ENCODE peak calls at places on chromosome 15, in eight cellular contexts. X, V, Z, K, U, F, C and O are unnamed samples.

GRCh38 chr15:90106522-90107117 is 4.4 kb upstream of the IDH2 start:
- DNase-seq in K (no peak), V (no peak), C (no peak), Z (peak; percentile 55), X (peak; percentile 62), U (no peak), F (peak; percentile 83), O (no peak)

GRCh38 chr15:91947370-91947769 is 93.9 kb downstream of the SLCO3A1 start:
- DNase-seq in C (no peak), F (no peak), X (no peak), K (no peak), Z (no peak), V (no peak), U (no peak), O (no peak)

GRCh38 chr15:57090460-57090859 is 172.0 kb downstream of the TCF12 start:
- DNase-seq in K (no peak), U (no peak), X (no peak), F (no peak), Z (no peak), C (no peak), V (no peak), O (no peak)

GRCh38 chr15:98232761-98233160 is 272.3 kb downstream of the ARRDC4 start:
- DNase-seq in V (no peak), U (no peak), C (no peak), K (no peak), X (no peak), F (no peak), Z (no peak), O (no peak)

GRCh38 chr15:31402003-31402402 is 75.4 kb downstream of the KLF13 start:
- DNase-seq in C (no peak), U (no peak), V (no peak), X (no peak), K (no peak), F (no peak), Z (no peak), O (no peak)

GRCh38 chr15:35254052-35254451 is 169.0 kb upstream of the NANOGP8 start:
- DNase-seq in C (no peak), F (no peak), V (no peak), X (no peak), Z (no peak), K (no peak), U (no peak), O (no peak)

GRCh38 chr15:62052714-62053113 is 7.5 kb downstream of the VPS13C start:
- DNase-seq in X (no peak), K (no peak), Z (no peak), F (no peak), U (no peak), V (no peak), C (no peak), O (no peak)

GRCh38 chr15:99117111-99117510 is 12.2 kb downstream of the SYNM start:
- DNase-seq in V (no peak), C (no peak), K (no peak), X (no peak), Z (no peak), F (no peak), U (no peak), O (no peak)

GRCh38 chr15:31263751-31264533 is 62.7 kb upstream of the KLF13 start:
- DNase-seq in Z (no peak), C (peak; percentile 81), F (no peak), U (no peak), X (peak; percentile 65), V (peak; percentile 70), K (no peak), O (no peak)

GRCh38 chr15:34721802-34722795 is 32.7 kb downstream of the GJD2 start:
- DNase-seq in K (peak; percentile 37), Z (peak; percentile 30), F (peak; percentile 87), C (no peak), V (no peak), X (peak; percentile 55), U (peak; percentile 12), O (peak; percentile 20)

GRCh38 chr15:80019168-80019745 is 40.2 kb upstream of the ZFAND6 start:
- DNase-seq in V (no peak), U (no peak), K (no peak), Z (no peak), C (no peak), X (no peak), F (no peak), O (no peak)

GRCh38 chr15:100923902-100924301 is 4.7 kb downstream of the LRRK1 start:
- DNase-seq in Z (no peak), X (no peak), C (no peak), V (no peak), U (no peak), K (no peak), F (no peak), O (no peak)

GRCh38 chr15:45669422-45669821 is 34.6 kb downstream of the SQOR start:
- DNase-seq in C (no peak), U (no peak), X (no peak), K (no peak), Z (no peak), F (no peak), V (no peak), O (no peak)

GRCh38 chr15:90145761-90146160 is 43.5 kb upstream of the IDH2 start:
- DNase-seq in V (no peak), X (no peak), F (no peak), Z (no peak), U (no peak), C (no peak), K (no peak), O (no peak)

GRCh38 chr15:79606831-79607355 is 174.8 kb downstream of the MINAR1 start:
- DNase-seq in F (no peak), X (no peak), U (no peak), V (no peak), K (no peak), Z (no peak), C (no peak), O (no peak)

GRCh38 chr15:57327985-57328471 is 48.3 kb upstream of the CGNL1 start:
- DNase-seq in X (no peak), U (no peak), K (no peak), Z (peak; percentile 90), F (peak; percentile 76), C (no peak), V (no peak), O (no peak)

GRCh38 chr15:52653451-52653964 is 25.7 kb downstream of the ATOSA start:
- DNase-seq in F (peak; percentile 20), V (no peak), Z (peak; percentile 90), X (peak; percentile 17), K (no peak), U (no peak), C (no peak), O (no peak)

GRCh38 chr15:59999558-60000112 is 4.5 kb upstream of the FOXB1 start:
- DNase-seq in C (no peak), V (no peak), F (no peak), Z (no peak), X (no peak), U (no peak), K (no peak), O (no peak)

GRCh38 chr15:74663303-74664027 is 32.4 kb downstream of the EDC3 start:
- DNase-seq in V (no peak), F (no peak), Z (no peak), X (no peak), K (no peak), C (no peak), U (no peak), O (no peak)

GRCh38 chr15:64092864-64093626 is 593 bp downstream of the CIAO2A start:
- DNase-seq in C (peak; percentile 54), V (no peak), Z (peak; percentile 53), X (no peak), K (no peak), U (no peak), F (peak; percentile 54), O (peak; percentile 72)

GRCh38 chr15:48190932-48191573 is 412 bp upstream of the CTXN2 start:
- DNase-seq in V (no peak), X (peak; percentile 23), U (peak; percentile 34), F (peak; percentile 69), C (peak; percentile 79), K (no peak), Z (peak; percentile 78), O (peak; percentile 30)

GRCh38 chr15:48565560-48566482 is 79.7 kb downstream of the FBN1 start:
- DNase-seq in K (no peak), Z (peak; percentile 96), V (no peak), U (no peak), F (peak; percentile 66), C (no peak), X (no peak), O (no peak)

GRCh38 chr15:87591521-87591920 is 665.0 kb downstream of the NTRK3 start:
- DNase-seq in U (no peak), C (no peak), V (no peak), Z (no peak), F (no peak), K (no peak), X (no peak), O (no peak)

GRCh38 chr15:59284768-59285368 is 78.2 kb downstream of the LDHAL6B start:
- DNase-seq in K (no peak), F (no peak), V (no peak), X (peak; percentile 5), U (no peak), Z (no peak), C (no peak), O (no peak)

GRCh38 chr15:78023081-78023665 is 54.3 kb downstream of the TBC1D2B start:
- DNase-seq in C (no peak), V (no peak), U (no peak), Z (no peak), K (no peak), X (no peak), F (no peak), O (no peak)